ENCODE peak calls at places on chromosomes 4 and X, in seven cellular contexts. W, P, Y, F, S, H and B are unnamed samples.

GRCh38 chr4:123651127-123651526 is 254.5 kb downstream of the SPRY1 start:
- DNase-seq in S (no peak), F (no peak), H (peak), W (peak), P (no peak), Y (no peak), B (no peak)

GRCh38 chrX:20378291-20378920 is 111.7 kb upstream of the RPS6KA3 start:
- DNase-seq in W (no peak), S (peak), Y (no peak), H (peak), P (no peak), F (no peak), B (no peak)

GRCh38 chr4:138291431-138291830 is 49.3 kb upstream of the SLC7A11 start:
- DNase-seq in S (no peak), W (no peak), H (peak), F (no peak), Y (no peak), P (no peak), B (no peak)

GRCh38 chr4:41060352-41061318 is 153.7 kb downstream of the APBB2 start:
- DNase-seq in W (no peak), H (no peak), Y (no peak), P (no peak), S (no peak), F (no peak), B (no peak)

GRCh38 chr4:85147481-85148076 is 181.1 kb upstream of the WDFY3 start:
- DNase-seq in Y (no peak), F (peak), P (no peak), S (peak), W (peak), H (peak), B (peak)

GRCh38 chrX:13168276-13168675 is 123.9 kb upstream of the FAM9C start:
- DNase-seq in W (no peak), Y (no peak), S (no peak), P (no peak), H (no peak), F (no peak), B (no peak)

GRCh38 chrX:105460366-105460765 is 239.9 kb upstream of the TEX13A start:
- DNase-seq in P (no peak), S (no peak), H (no peak), W (peak), Y (no peak), F (no peak), B (no peak)

GRCh38 chr4:158962396-158962795 is 140.5 kb upstream of the RAPGEF2 start:
- DNase-seq in S (no peak), Y (no peak), W (no peak), H (no peak), F (no peak), P (no peak), B (peak)

GRCh38 chr4:4574792-4575191 is 32.9 kb upstream of the STX18 start:
- DNase-seq in F (peak), W (peak), P (no peak), Y (no peak), H (peak), S (peak), B (no peak)

GRCh38 chrX:28794751-28795150 is 207.5 kb downstream of the IL1RAPL1 start:
- DNase-seq in H (no peak), P (no peak), S (no peak), F (no peak), W (no peak), Y (no peak), B (no peak)

GRCh38 chrX:9420513-9420912 is 44.3 kb upstream of the TBL1X start:
- DNase-seq in H (no peak), Y (no peak), P (no peak), F (no peak), S (peak), W (peak), B (peak)

GRCh38 chr4:7459471-7459870 is 24.7 kb upstream of the PSAPL1 start:
- DNase-seq in F (no peak), W (no peak), H (no peak), S (no peak), Y (no peak), P (no peak), B (no peak)

GRCh38 chrX:8586953-8587352 is 122.3 kb downstream of the VCX3B start:
- DNase-seq in H (no peak), F (no peak), S (no peak), Y (no peak), P (no peak), W (no peak), B (no peak)

GRCh38 chr4:100929753-100930152 is 411.9 kb upstream of the EMCN start:
- DNase-seq in F (peak), W (no peak), H (no peak), P (no peak), Y (no peak), S (no peak), B (peak)

GRCh38 chr4:111986125-111986524 is 159.1 kb upstream of the FAM241A start:
- DNase-seq in Y (no peak), F (no peak), H (no peak), W (no peak), S (no peak), P (no peak), B (no peak)

GRCh38 chr4:24067781-24068193 is 177.9 kb upstream of the PPARGC1A start:
- DNase-seq in S (peak), W (peak), F (no peak), H (no peak), Y (no peak), P (no peak), B (no peak)

GRCh38 chr4:37717575-37717974 is 31.4 kb upstream of the RELL1 start:
- DNase-seq in F (no peak), H (no peak), W (peak), Y (no peak), P (no peak), S (peak), B (no peak)

GRCh38 chr4:8534129-8534528 is 46.1 kb upstream of the GPR78 start:
- DNase-seq in F (no peak), P (no peak), Y (no peak), H (peak), W (peak), S (peak), B (peak)

GRCh38 chr4:15400911-15401671 is 26.7 kb upstream of the C1QTNF7 start:
- DNase-seq in W (peak), H (no peak), F (no peak), Y (no peak), P (no peak), S (peak), B (no peak)

GRCh38 chr4:152172146-152172545 is 363.7 kb downstream of the FBXW7 start:
- DNase-seq in H (no peak), W (no peak), Y (no peak), P (no peak), F (no peak), S (no peak), B (no peak)